ENCODE peak calls at places on chromosome 15, in ten cellular contexts. G is EL; N is GM23338; F is EH; B is activated CD4-positive, alpha-beta T cell treated with anti-CD3 and anti-CD28 coated beads, Interleukin-2, amount 10 ng/mL, durations not matched to agents 7 days and 5 days; H is fibroblast of mammary gland; J is GM13976; A is hepatic stellate cell; Z is T-helper 9 cell; I is WTC11. X is an unnamed sample.
A peak's percentile ranks its signal among the peaks of the same experiment; 100 is the strongest.

GRCh38 chr15:37098468-37099320 is 1.7 kb downstream of the MEIS2 start:
- DNase-seq in G (peak; percentile 47), N (peak; percentile 61), F (peak; percentile 56), B (no peak), H (no peak), J (peak; percentile 66), A (peak; percentile 70), Z (no peak), I (no peak), X (peak; percentile 63)

GRCh38 chr15:98646546-98647025 is 1.8 kb upstream of the IGF1R start:
- DNase-seq in G (no peak), N (no peak), F (no peak), B (no peak), H (no peak), J (no peak), A (no peak), Z (no peak), I (no peak), X (no peak)

GRCh38 chr15:65368300-65368617 is 9.5 kb downstream of the IGDCC3 start:
- DNase-seq in G (no peak), N (peak; percentile 80), F (no peak), B (no peak), H (no peak), J (no peak), A (no peak), Z (no peak), I (peak; percentile 69), X (no peak)

GRCh38 chr15:72227192-72227586 is 3.8 kb downstream of the PKM start:
- DNase-seq in G (peak; percentile 87), N (no peak), F (peak; percentile 91), B (peak; percentile 34), H (peak; percentile 92), J (no peak), A (peak; percentile 54), Z (no peak), I (no peak), X (no peak)

GRCh38 chr15:69715205-69715604 is 262.6 kb downstream of the RPLP1 start:
- DNase-seq in G (no peak), N (no peak), F (no peak), B (no peak), H (no peak), J (no peak), A (no peak), Z (no peak), I (no peak), X (no peak)

GRCh38 chr15:101543926-101544490 is 54.5 kb upstream of the PCSK6 start:
- DNase-seq in G (no peak), N (no peak), F (no peak), B (no peak), H (no peak), J (no peak), A (no peak), Z (no peak), I (no peak), X (no peak)

GRCh38 chr15:81410318-81410753 is 36.3 kb upstream of the TMC3 start:
- DNase-seq in G (peak; percentile 54), N (peak; percentile 90), F (peak; percentile 62), B (peak; percentile 60), H (peak; percentile 88), J (peak; percentile 36), A (peak; percentile 14), Z (no peak), I (peak; percentile 24), X (peak; percentile 53)

GRCh38 chr15:90221251-90221900 is 12.4 kb downstream of the CIB1 start:
- DNase-seq in G (peak; percentile 74), N (peak; percentile 90), F (peak; percentile 85), B (peak; percentile 37), H (peak; percentile 92), J (peak; percentile 82), A (peak; percentile 96), Z (no peak), I (peak; percentile 81), X (peak; percentile 88)